ENCODE peak calls at places on chromosomes 2 and 18, in eight cellular contexts. J is M059J; P is epithelial cell of prostate; C is HFF-Myc; S is cerebellum; W is stimulated activated CD8-positive, alpha-beta memory T cell treated with anti-CD3 and anti-CD28 coated beads, Interleukin-15, amount 100 ng/mL, for 1 hour; T is astrocyte of the spinal cord; B is mammary epithelial cell. X is an unnamed sample.

GRCh38 chr2:213152065-213152794 is 818 bp upstream of the IKZF2 start:
- DNase-seq in J (peak), P (no peak), C (no peak), S (peak), W (no peak), T (peak), B (peak), X (peak)

GRCh38 chr2:85976106-85976920 is 87.5 kb upstream of the ST3GAL5 start:
- DNase-seq in J (no peak), P (no peak), C (no peak), S (no peak), W (no peak), T (no peak), B (no peak), X (no peak)

GRCh38 chr2:135785032-135785431 is 43.4 kb downstream of the UBXN4 start:
- DNase-seq in J (no peak), P (no peak), C (no peak), S (no peak), W (no peak), T (no peak), B (no peak), X (no peak)

GRCh38 chr18:22173221-22173927 is 4.0 kb downstream of the GATA6 start:
- DNase-seq in J (no peak), P (no peak), C (no peak), S (no peak), W (no peak), T (no peak), B (no peak), X (no peak)

GRCh38 chr2:23711979-23712755 is 214.8 kb downstream of the ATAD2B start:
- DNase-seq in J (no peak), P (no peak), C (no peak), S (no peak), W (no peak), T (peak), B (no peak), X (peak)

GRCh38 chr2:23091900-23092299 is 293.1 kb upstream of the KLHL29 start:
- DNase-seq in J (no peak), P (no peak), C (no peak), S (no peak), W (no peak), T (no peak), B (no peak), X (no peak)

GRCh38 chr18:31736630-31737029 is 24.1 kb downstream of the SLC25A52 start:
- DNase-seq in J (no peak), P (no peak), C (no peak), S (no peak), W (no peak), T (no peak), B (no peak), X (no peak)

GRCh38 chr2:210965472-210965871 is 409.1 kb downstream of the CPS1 start:
- DNase-seq in J (no peak), P (peak), C (no peak), S (no peak), W (no peak), T (no peak), B (peak), X (no peak)

GRCh38 chr2:3536682-3537632 is 17.6 kb upstream of the ADI1 start:
- DNase-seq in J (peak), P (no peak), C (no peak), S (no peak), W (no peak), T (no peak), B (peak), X (peak)

GRCh38 chr2:64698668-64699444 is 45.1 kb upstream of the SERTAD2 start:
- DNase-seq in J (peak), P (peak), C (peak), S (no peak), W (no peak), T (peak), B (peak), X (peak)

GRCh38 chr2:8003462-8004075 is 678.3 kb upstream of the ID2 start:
- DNase-seq in J (peak), P (no peak), C (peak), S (no peak), W (no peak), T (peak), B (no peak), X (no peak)

GRCh38 chr18:48347756-48348326 is 61.3 kb downstream of the ZBTB7C start:
- DNase-seq in J (no peak), P (no peak), C (no peak), S (no peak), W (no peak), T (no peak), B (no peak), X (no peak)

GRCh38 chr2:10818986-10819385 is 6.4 kb upstream of the PDIA6 start:
- DNase-seq in J (no peak), P (no peak), C (no peak), S (no peak), W (no peak), T (no peak), B (no peak), X (no peak)

GRCh38 chr2:28400921-28401320 is 8.3 kb downstream of the FOSL2 start:
- DNase-seq in J (no peak), P (no peak), C (no peak), S (no peak), W (no peak), T (no peak), B (no peak), X (no peak)

X was measured in renal cortical epithelial cell.